ENCODE peak calls at places on chromosomes 12 and 14, in six cellular contexts. J is stimulated activated CD8-positive, alpha-beta memory T cell treated with anti-CD3 and anti-CD28 coated beads, Interleukin-2, amount 100 ng/mL, for 1 hour; R is NCI-H226; Z is IMR-90; C is GM23338; W is RCC 7860. V is an unnamed sample.

GRCh38 chr12:7151532-7151931 is 21.4 kb downstream of the CLSTN3 start:
- DNase-seq in Z (no peak), W (no peak), R (no peak), J (no peak), C (no peak), V (no peak)

GRCh38 chr14:104469591-104469990 is 110.0 kb upstream of the C14orf180 start:
- DNase-seq in Z (no peak), J (no peak), W (no peak), R (no peak), C (no peak), V (no peak)

GRCh38 chr12:106192659-106193403 is 54.1 kb upstream of the NUAK1 start:
- DNase-seq in R (no peak), J (no peak), W (no peak), Z (no peak), C (no peak), V (no peak)

GRCh38 chr12:56040151-56040550 is 1.6 kb upstream of the RPS26 start:
- DNase-seq in J (no peak), C (no peak), Z (no peak), W (no peak), R (no peak), V (no peak)

GRCh38 chr12:47021298-47021697 is 58.1 kb upstream of the PCED1B start:
- DNase-seq in J (no peak), Z (peak; percentile 95), R (peak; percentile 85), W (peak; percentile 83), C (peak; percentile 73), V (peak; percentile 78)

GRCh38 chr12:127767631-127768030 is 499.3 kb upstream of the TMEM132C start:
- DNase-seq in Z (no peak), C (no peak), J (no peak), W (no peak), R (no peak), V (no peak)

GRCh38 chr14:76870146-76870545 is 43.9 kb downstream of the LRRC74A start:
- DNase-seq in Z (no peak), R (no peak), C (peak; percentile 61), J (no peak), W (no peak), V (no peak)

GRCh38 chr14:74401504-74402241 is 24.3 kb downstream of the SYNDIG1L start:
- DNase-seq in R (no peak), J (peak; percentile 20), W (no peak), Z (no peak), C (peak; percentile 82), V (no peak)

GRCh38 chr14:53932966-53933365 is 23.7 kb downstream of the BMP4 start:
- DNase-seq in C (no peak), J (no peak), W (no peak), Z (no peak), R (no peak), V (no peak)

GRCh38 chr14:76584271-76584702 is 177.0 kb upstream of the VASH1 start:
- DNase-seq in J (no peak), R (no peak), C (no peak), Z (no peak), W (no peak), V (no peak)

GRCh38 chr14:23114669-23115491 is 4.2 kb downstream of the CEBPE start:
- DNase-seq in C (no peak), W (peak; percentile 82), J (no peak), Z (peak; percentile 99), R (peak; percentile 98), V (peak; percentile 96)

GRCh38 chr14:81147140-81147897 is 73.4 kb downstream of the GTF2A1 start:
- DNase-seq in W (no peak), Z (no peak), R (no peak), J (no peak), C (no peak), V (no peak)

GRCh38 chr14:86038401-86038985 is 508.5 kb downstream of the FLRT2 start:
- DNase-seq in Z (peak; percentile 62), J (peak; percentile 0), R (peak; percentile 8), C (peak; percentile 72), W (no peak), V (peak; percentile 0)

GRCh38 chr12:27899151-27899661 is 73.3 kb downstream of the PTHLH start:
- DNase-seq in Z (peak; percentile 100), J (no peak), R (peak; percentile 88), W (no peak), C (no peak), V (peak; percentile 98)

V was measured in AG09309.